ENCODE peak calls at places on chromosomes 16 and 17, in five cellular contexts. I, Z, U, F and E are unnamed samples.

GRCh38 chr16:46970089-46970488 is 3.4 kb downstream of the DNAJA2 start:
- DNase-seq in I (no peak), Z (no peak), U (no peak), F (no peak), E (no peak)

GRCh38 chr17:55053855-55054254 is 85.3 kb downstream of the STXBP4 start:
- DNase-seq in I (no peak), Z (peak; percentile 13), U (peak; percentile 15), F (peak; percentile 5), E (no peak)

GRCh38 chr17:41452276-41452675 is 11.5 kb upstream of the KRT38 start:
- DNase-seq in I (no peak), Z (no peak), U (no peak), F (no peak), E (no peak)

GRCh38 chr17:39165178-39165843 is 650 bp downstream of the ARL5C start:
- DNase-seq in I (no peak), Z (no peak), U (no peak), F (no peak), E (peak; percentile 30)

GRCh38 chr17:82751571-82752370 is at the start of gene TBCD:
- DNase-seq in I (peak; percentile 91), Z (peak; percentile 89), U (peak; percentile 89), F (peak; percentile 78), E (peak; percentile 92)

GRCh38 chr17:10512856-10513255 is 5.5 kb downstream of the MYH1 start:
- DNase-seq in I (no peak), Z (no peak), U (peak; percentile 1), F (no peak), E (no peak)

GRCh38 chr17:28384281-28385036 is 13.0 kb downstream of the SARM1 start:
- DNase-seq in I (peak; percentile 75), Z (no peak), U (peak; percentile 28), F (peak; percentile 56), E (no peak)

GRCh38 chr17:44608732-44609435 is 47.4 kb upstream of the MEIOC start:
- DNase-seq in I (peak; percentile 56), Z (no peak), U (no peak), F (peak; percentile 62), E (no peak)

GRCh38 chr17:4950075-4950756 is 703 bp upstream of the ENO3 start:
- DNase-seq in I (peak; percentile 78), Z (no peak), U (no peak), F (peak; percentile 30), E (no peak)
- H2AFZ ChIP-seq in I (no peak overlapping the region), Z (peak overlapping the region; percentile 92), U (peak overlapping the region; percentile 68), F (peak overlapping the region; percentile 53), E (peak overlapping the region; percentile 61)

DNA sequence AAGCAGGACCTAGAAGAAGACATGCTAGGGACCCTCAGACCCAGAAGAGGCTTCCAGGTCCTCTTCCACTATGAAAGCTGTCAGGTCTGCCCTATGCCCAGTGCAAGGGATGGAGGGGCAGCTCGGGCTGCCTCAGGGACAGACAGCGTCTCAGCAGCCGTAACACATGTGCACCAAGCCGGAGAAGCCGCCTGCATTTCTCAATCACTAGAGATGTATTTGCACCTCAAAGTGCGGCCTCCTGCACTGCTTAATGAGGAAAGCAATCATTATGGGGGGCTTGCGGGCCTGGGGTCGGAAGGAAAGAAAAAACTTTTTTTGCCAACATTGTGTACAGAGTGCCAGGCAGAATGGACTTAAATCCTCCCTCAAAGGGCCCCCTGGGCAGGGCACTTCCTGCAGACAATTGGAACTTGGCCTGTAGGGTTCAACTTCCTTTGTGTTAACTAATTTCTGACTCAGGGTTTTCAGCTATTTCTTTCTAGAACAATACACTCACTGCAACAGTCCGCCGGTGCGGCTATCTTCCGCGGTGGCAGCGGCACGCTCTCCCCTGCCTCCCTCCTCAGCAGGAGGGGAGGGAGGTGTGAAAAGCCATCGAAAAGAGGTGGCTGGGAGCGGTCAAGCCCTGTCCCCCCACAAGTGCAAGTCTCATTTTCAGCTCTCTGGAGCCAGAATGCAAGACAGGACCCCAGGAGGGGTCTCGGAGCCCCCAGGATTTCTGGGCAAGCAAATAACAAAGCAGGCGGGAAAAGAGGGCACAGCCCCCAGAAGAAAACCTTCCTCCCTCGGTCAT is 101.2 kb downstream of the ZNF423 start:
- DNase-seq in I (peak; percentile 65), Z (no peak), U (peak; percentile 17), F (peak; percentile 16), E (peak; percentile 81)
- H3K18ac ChIP-seq in I (peak overlapping the region; percentile 92), Z (no peak overlapping the region), U (peak overlapping the region; percentile 50), F (peak overlapping the region; percentile 95), E (peak overlapping the region; percentile 90)

DNA sequence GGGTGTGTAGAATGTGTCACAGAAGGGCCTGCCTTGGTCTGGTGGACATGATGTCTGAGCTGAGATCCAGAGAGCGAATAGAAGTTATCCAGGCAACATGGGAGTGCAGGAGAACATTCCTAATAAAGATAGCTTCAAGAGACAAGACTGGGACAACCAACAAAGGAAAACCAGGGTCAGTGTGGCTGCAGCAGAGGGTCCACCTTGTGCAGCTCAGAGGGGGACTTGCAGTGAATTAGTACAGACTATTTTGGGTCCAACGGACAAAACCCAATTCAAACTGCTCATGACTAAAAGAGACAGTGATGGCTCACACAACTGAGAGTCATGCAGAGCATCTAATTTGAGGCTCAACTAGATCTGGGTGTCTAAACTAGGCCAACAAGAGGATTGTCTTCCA is 192.1 kb downstream of the CBLN1 start:
- DNase-seq in I (no peak), Z (no peak), U (no peak), F (no peak), E (no peak)
- H2AFZ ChIP-seq in I (no peak overlapping the region), Z (no peak overlapping the region), U (no peak overlapping the region), F (no peak overlapping the region), E (no peak overlapping the region)

GRCh38 chr16:71358464-71359031 is at the start of gene CALB2:
- DNase-seq in I (peak; percentile 79), Z (peak; percentile 20), U (peak; percentile 51), F (peak; percentile 80), E (peak; percentile 76)
- H3K18ac ChIP-seq in I (no peak within 1 kb of the TSS), Z (no peak within 1 kb of the TSS), U (no peak within 1 kb of the TSS), F (no peak within 1 kb of the TSS), E (peak within 1 kb of the TSS; percentile 86)

GRCh38 chr17:48283390-48283789 is 146.6 kb downstream of the SKAP1 start:
- DNase-seq in I (no peak), Z (no peak), U (no peak), F (no peak), E (no peak)
- H2AFZ ChIP-seq in I (no peak overlapping the region), Z (no peak overlapping the region), U (no peak overlapping the region), F (no peak overlapping the region), E (no peak overlapping the region)

DNA sequence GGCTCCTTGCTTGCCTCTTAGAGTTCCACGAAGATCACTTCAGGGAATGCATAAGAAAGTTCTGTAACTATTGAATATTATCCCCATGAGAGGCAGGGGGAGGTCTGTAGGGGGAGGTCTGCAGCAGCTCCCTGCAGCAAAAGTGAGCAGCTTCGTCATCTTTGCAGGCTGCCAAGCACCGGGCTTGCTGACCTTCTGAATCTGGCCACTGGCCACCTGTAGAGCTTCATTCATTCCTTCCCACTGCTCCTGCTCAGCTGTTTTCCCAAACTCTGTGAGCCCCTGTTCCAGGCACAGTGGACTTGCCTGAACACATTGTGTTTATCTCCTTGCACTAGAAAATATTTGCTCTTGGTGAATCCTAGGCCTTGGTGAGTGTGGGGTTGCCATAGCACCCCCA is 443.3 kb downstream of the HAPSTR1 start:
- DNase-seq in I (no peak), Z (no peak), U (no peak), F (no peak), E (no peak)
- H3K18ac ChIP-seq in I (no peak overlapping the region), Z (no peak overlapping the region), U (no peak overlapping the region), F (no peak overlapping the region), E (no peak overlapping the region)

GRCh38 chr16:22293137-22294106 is 3.8 kb upstream of the POLR3E start:
- DNase-seq in I (no peak), Z (no peak), U (no peak), F (no peak), E (no peak)

GRCh38 chr16:22297114-22297870 is at the start of gene POLR3E:
- DNase-seq in I (peak; percentile 98), Z (peak; percentile 95), U (peak; percentile 97), F (peak; percentile 100), E (peak; percentile 100)

GRCh38 chr16:22291020-22291419 is 6.2 kb upstream of the POLR3E start:
- DNase-seq in I (no peak), Z (no peak), U (no peak), F (no peak), E (no peak)

GRCh38 chr16:22296225-22297113 is 740 bp upstream of the POLR3E start:
- DNase-seq in I (no peak), Z (no peak), U (peak; percentile 12), F (no peak), E (no peak)

DNA sequence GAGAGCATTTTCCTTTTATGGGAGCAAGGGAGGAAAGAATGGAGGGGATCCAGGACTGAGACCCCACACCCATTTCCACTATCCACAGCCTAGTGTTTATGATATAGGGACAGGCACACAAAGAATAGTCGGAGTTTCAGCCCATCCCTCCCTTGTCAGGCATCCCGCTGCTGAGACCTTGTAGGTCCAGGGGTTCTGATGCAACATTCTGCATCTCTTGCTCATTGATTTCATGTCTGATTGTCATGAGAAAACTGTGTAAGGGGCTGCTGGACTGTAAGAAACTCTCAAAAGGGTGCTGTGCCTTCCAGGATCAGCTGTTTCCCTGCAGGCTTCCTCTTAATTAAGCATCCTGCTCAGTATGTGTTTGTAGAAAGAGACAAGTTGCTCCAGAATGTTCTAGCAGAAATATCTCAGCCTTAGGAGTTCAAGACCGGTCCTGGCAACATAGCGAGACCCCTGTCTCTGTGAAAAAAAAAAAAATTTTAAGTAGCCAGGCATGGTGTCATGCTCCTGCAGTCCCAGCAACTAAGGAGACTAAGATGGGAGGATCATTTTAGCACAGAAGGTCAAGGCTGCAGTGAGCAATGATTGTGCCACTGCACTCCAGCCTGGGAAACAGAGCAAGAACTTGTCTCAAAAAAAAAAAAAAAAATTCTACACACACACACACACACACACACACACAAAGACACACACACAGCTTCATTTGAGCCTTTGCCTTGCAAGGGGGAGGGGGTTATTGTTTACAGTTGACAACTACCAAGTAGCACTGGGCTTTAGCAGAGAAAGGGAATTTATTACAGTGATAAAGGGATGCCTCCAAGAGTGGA is 5.1 kb upstream of the POLR3E start:
- DNase-seq in I (no peak), Z (peak; percentile 55), U (peak; percentile 52), F (no peak), E (no peak)
- H2AFZ ChIP-seq in I (no peak overlapping the region), Z (no peak overlapping the region), U (no peak overlapping the region), F (no peak overlapping the region), E (peak overlapping the region; percentile 42)

GRCh38 chr16:69890114-69890890 is 60.8 kb upstream of the CLEC18A start:
- DNase-seq in I (peak; percentile 77), Z (peak; percentile 42), U (peak; percentile 71), F (peak; percentile 64), E (peak; percentile 57)
- H3K18ac ChIP-seq in I (peak overlapping the region; percentile 6), Z (peak overlapping the region; percentile 85), U (peak overlapping the region; percentile 67), F (no peak overlapping the region), E (peak overlapping the region; percentile 61)

GRCh38 chr16:67749436-67750078 is 30.4 kb upstream of the GFOD2 start:
- DNase-seq in I (no peak), Z (no peak), U (no peak), F (no peak), E (no peak)
- H2AFZ ChIP-seq in I (no peak overlapping the region), Z (no peak overlapping the region), U (no peak overlapping the region), F (no peak overlapping the region), E (no peak overlapping the region)